ENCODE peak calls at places on chromosomes 3 and 15, in four cellular contexts. F is naive thymus-derived CD4-positive, alpha-beta T cell; Z is A549; G is body of pancreas. Y is an unnamed sample.
A peak's percentile ranks its signal among the peaks of the same experiment; 100 is the strongest.

GRCh38 chr3:63290686-63291085 is 12.6 kb downstream of the SYNPR start:
- DNase-seq in F (no peak), Z (no peak), G (no peak), Y (no peak)

GRCh38 chr15:65540314-65540713 is 10.1 kb downstream of the HACD3 start:
- DNase-seq in F (no peak), Z (no peak), G (no peak), Y (no peak)

GRCh38 chr3:127457746-127458145 is 132.8 kb downstream of the TPRA1 start:
- DNase-seq in F (no peak), Z (no peak), G (no peak), Y (no peak)

GRCh38 chr3:129618901-129619671 is 12.6 kb upstream of the PLXND1 start:
- DNase-seq in F (no peak), Z (no peak), G (no peak), Y (peak; percentile 71)

GRCh38 chr15:82832601-82833209 is 23.3 kb downstream of the WHAMM start:
- DNase-seq in F (no peak), Z (peak; percentile 87), G (no peak), Y (no peak)

GRCh38 chr15:51796777-51797474 is 32.5 kb upstream of the TMOD3 start:
- DNase-seq in F (no peak), Z (peak; percentile 49), G (no peak), Y (no peak)

GRCh38 chr15:37550360-37551024 is 383.9 kb upstream of the TMCO5A start:
- DNase-seq in F (no peak), Z (no peak), G (no peak), Y (peak; percentile 22)

GRCh38 chr3:119469378-119470189 is 821 bp downstream of the POGLUT1 start:
- DNase-seq in F (peak; percentile 24), Z (peak; percentile 37), G (no peak), Y (no peak)

GRCh38 chr3:126519506-126520455 is 2.2 kb upstream of the UROC1 start:
- DNase-seq in F (no peak), Z (no peak), G (no peak), Y (no peak)

GRCh38 chr3:78115983-78116382 is 1076.1 kb downstream of the ROBO2 start:
- DNase-seq in F (no peak), Z (no peak), G (no peak), Y (no peak)

GRCh38 chr3:59016930-59017616 is 32.8 kb downstream of the CFAP20DC start:
- DNase-seq in F (no peak), Z (no peak), G (no peak), Y (no peak)

GRCh38 chr3:13231781-13232515 is 158.7 kb upstream of the IQSEC1 start:
- DNase-seq in F (no peak), Z (no peak), G (no peak), Y (no peak)

GRCh38 chr3:168877899-168878298 is 782.2 kb upstream of the GOLIM4 start:
- DNase-seq in F (no peak), Z (no peak), G (no peak), Y (no peak)

GRCh38 chr3:78659386-78659987 is 1108.3 kb downstream of the ROBO1 start:
- DNase-seq in F (no peak), Z (no peak), G (peak; percentile 39), Y (no peak)

GRCh38 chr3:154602241-154602640 is 172.3 kb upstream of the GPR149 start:
- DNase-seq in F (no peak), Z (no peak), G (no peak), Y (no peak)

GRCh38 chr3:31370093-31370666 is 162.5 kb upstream of the STT3B start:
- DNase-seq in F (no peak), Z (no peak), G (no peak), Y (no peak)

GRCh38 chr3:188309437-188310269 is 155.7 kb downstream of the LPP start:
- DNase-seq in F (no peak), Z (no peak), G (no peak), Y (no peak)

GRCh38 chr15:33621156-33621555 is 310.4 kb downstream of the RYR3 start:
- DNase-seq in F (no peak), Z (no peak), G (no peak), Y (no peak)

GRCh38 chr3:52854013-52854412 is 19.2 kb upstream of the MUSTN1 start:
- DNase-seq in F (no peak), Z (no peak), G (no peak), Y (no peak)

GRCh38 chr15:88985547-88986393 is 72.6 kb upstream of the MFGE8 start:
- DNase-seq in F (no peak), Z (no peak), G (no peak), Y (no peak)

GRCh38 chr3:104956620-104957345 is 409.9 kb upstream of the ALCAM start:
- DNase-seq in F (no peak), Z (no peak), G (no peak), Y (no peak)

GRCh38 chr3:50303038-50303815 is at the start of gene HYAL1:
- DNase-seq in F (no peak), Z (no peak), G (peak; percentile 68), Y (peak; percentile 88)
- H3K4me3 ChIP-seq in F (no peak within 1 kb of the TSS), Z (no peak within 1 kb of the TSS), G (no peak within 1 kb of the TSS), Y (peak within 1 kb of the TSS; percentile 24)

GRCh38 chr15:45855210-45855906 is 220.5 kb downstream of the SQOR start:
- DNase-seq in F (no peak), Z (no peak), G (peak; percentile 48), Y (no peak)

GRCh38 chr15:45854455-45855202 is 219.8 kb downstream of the SQOR start:
- DNase-seq in F (no peak), Z (no peak), G (peak; percentile 74), Y (no peak)

GRCh38 chr15:45857295-45857694 is 222.5 kb downstream of the SQOR start:
- DNase-seq in F (no peak), Z (no peak), G (no peak), Y (no peak)

GRCh38 chr15:45858491-45858890 is 223.7 kb downstream of the SQOR start:
- DNase-seq in F (no peak), Z (no peak), G (no peak), Y (no peak)

GRCh38 chr15:45855907-45856579 is 221.2 kb downstream of the SQOR start:
- DNase-seq in F (no peak), Z (no peak), G (no peak), Y (no peak)
- H3K4me3 ChIP-seq in F (no peak overlapping the region), Z (no peak overlapping the region), G (no peak overlapping the region), Y (no peak overlapping the region)

DNA sequence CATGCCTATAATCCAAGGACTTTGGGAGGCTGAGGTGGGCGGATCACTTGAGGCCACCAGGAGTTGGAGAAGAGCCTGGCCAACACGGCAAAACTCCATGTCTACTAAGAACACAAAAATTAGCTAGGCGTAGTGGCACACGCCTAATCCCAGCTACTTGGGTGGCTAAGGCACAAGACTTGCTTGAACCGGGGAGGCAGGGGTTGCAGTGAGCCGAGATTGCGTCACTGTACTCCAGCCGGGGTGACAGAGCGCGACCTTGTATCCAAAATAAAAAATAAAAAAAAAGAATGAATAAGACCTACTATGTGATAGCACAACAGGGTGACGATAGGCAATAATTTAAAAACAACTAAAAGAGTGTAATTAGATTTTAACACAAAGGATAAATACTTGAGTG is 3.5 kb downstream of the XRN1 start:
- DNase-seq in F (no peak), Z (no peak), G (no peak), Y (no peak)
- H3K4me3 ChIP-seq in F (no peak overlapping the region), Z (no peak overlapping the region), G (no peak overlapping the region), Y (no peak overlapping the region)

DNA sequence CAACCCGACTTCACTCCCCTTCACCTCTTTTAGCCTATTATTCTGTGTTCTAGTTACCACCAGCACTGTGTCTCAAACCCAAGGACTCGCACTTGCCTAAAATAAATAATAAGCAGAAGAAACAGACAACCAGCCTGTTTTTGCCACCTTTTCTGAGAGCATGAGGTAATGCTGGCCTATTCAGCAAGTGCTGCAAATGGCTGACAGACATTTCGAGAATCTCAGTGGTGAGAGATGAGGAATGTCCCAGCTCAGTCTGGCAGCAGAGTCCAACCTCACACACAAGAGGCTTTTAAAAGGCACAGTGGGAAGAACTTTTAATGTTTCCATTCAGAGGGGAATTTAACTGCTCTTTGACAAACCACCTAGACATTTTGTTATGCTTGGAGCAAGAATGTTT is 143.3 kb upstream of the GMNC start:
- DNase-seq in F (no peak), Z (no peak), G (no peak), Y (no peak)
- H3K4me3 ChIP-seq in F (no peak overlapping the region), Z (no peak overlapping the region), G (no peak overlapping the region), Y (no peak overlapping the region)

GRCh38 chr15:80778964-80779657 is at the start of gene CEMIP:
- DNase-seq in F (no peak), Z (peak; percentile 88), G (peak; percentile 71), Y (peak; percentile 89)

GRCh38 chr15:80779658-80780415 is 667 bp downstream of the CEMIP start:
- DNase-seq in F (no peak), Z (peak; percentile 41), G (no peak), Y (peak; percentile 45)

GRCh38 chr15:80778621-80778963 is 578 bp upstream of the CEMIP start:
- DNase-seq in F (no peak), Z (no peak), G (no peak), Y (no peak)

GRCh38 chr15:80777836-80778620 is 1.1 kb upstream of the CEMIP start:
- DNase-seq in F (no peak), Z (no peak), G (no peak), Y (no peak)

GRCh38 chr15:80780416-80781221 is 1.4 kb downstream of the CEMIP start:
- DNase-seq in F (no peak), Z (peak; percentile 57), G (peak; percentile 29), Y (peak; percentile 72)
- H3K4me3 ChIP-seq in F (no peak overlapping the region), Z (peak overlapping the region; percentile 56), G (no peak overlapping the region), Y (no peak overlapping the region)

GRCh38 chr3:112958749-112959560 is 15.9 kb downstream of the CD200R1 start:
- DNase-seq in F (no peak), Z (no peak), G (no peak), Y (no peak)
- H3K4me3 ChIP-seq in F (peak overlapping the region; percentile 26), Z (no peak overlapping the region), G (no peak overlapping the region), Y (no peak overlapping the region)

GRCh38 chr3:190094201-190094718 is 26.4 kb downstream of the P3H2 start:
- DNase-seq in F (no peak), Z (no peak), G (no peak), Y (no peak)
- H3K4me3 ChIP-seq in F (no peak overlapping the region), Z (no peak overlapping the region), G (no peak overlapping the region), Y (no peak overlapping the region)

GRCh38 chr3:51385621-51386091 is 565 bp downstream of the MANF start:
- DNase-seq in F (peak; percentile 25), Z (no peak), G (no peak), Y (peak; percentile 14)

GRCh38 chr3:51384730-51385473 is at the start of gene MANF:
- DNase-seq in F (peak; percentile 98), Z (peak; percentile 98), G (peak; percentile 98), Y (peak; percentile 99)

GRCh38 chr3:51388286-51389029 is 2.6 kb upstream of the RBM15B start:
- DNase-seq in F (no peak), Z (no peak), G (no peak), Y (no peak)

GRCh38 chr3:51386159-51386851 is 1.2 kb downstream of the MANF start:
- DNase-seq in F (no peak), Z (no peak), G (no peak), Y (peak; percentile 7)

DNA sequence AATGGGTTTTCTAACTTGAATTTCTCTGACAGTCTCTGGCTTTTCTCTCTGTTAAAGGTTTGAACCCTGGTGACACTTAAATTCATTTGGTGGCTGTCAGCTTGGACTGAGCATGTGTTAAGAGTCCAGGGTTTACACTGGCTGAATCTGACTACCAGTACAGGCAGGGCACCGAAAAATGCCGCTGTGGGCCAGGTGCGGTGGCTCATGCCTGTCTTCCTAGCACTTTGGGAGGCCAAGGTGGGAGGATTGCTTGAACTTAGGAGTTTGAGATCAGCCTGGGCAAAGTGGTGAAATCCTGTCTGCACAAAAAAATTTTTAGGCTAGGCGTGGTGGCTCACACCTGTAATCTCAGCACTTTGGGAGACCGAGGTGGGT is 1.8 kb downstream of the MANF start:
- DNase-seq in F (no peak), Z (no peak), G (no peak), Y (no peak)
- H3K4me3 ChIP-seq in F (no peak overlapping the region), Z (peak overlapping the region; percentile 95), G (no peak overlapping the region), Y (no peak overlapping the region)

GRCh38 chr15:53979051-53979788 is 979 bp downstream of the UNC13C start:
- DNase-seq in F (no peak), Z (no peak), G (no peak), Y (no peak)
- H3K4me3 ChIP-seq in F (no peak overlapping the region), Z (peak overlapping the region; percentile 37), G (no peak overlapping the region), Y (peak overlapping the region; percentile 46)